ENCODE peak calls at places on chromosomes 1 and 21, in nine cellular contexts. K, Y, R, V, X, G, I, U and A are unnamed samples.

GRCh38 chr1:110380667-110381283 is 10.1 kb downstream of the SLC16A4 start:
- DNase-seq in K (no peak), Y (peak; percentile 17), R (no peak), V (no peak), X (no peak), G (no peak), I (no peak), U (no peak), A (no peak)

GRCh38 chr1:30132602-30133271 is 590.6 kb downstream of the MATN1 start:
- DNase-seq in K (no peak), Y (no peak), R (no peak), V (no peak), X (no peak), G (no peak), I (no peak), U (no peak), A (no peak)

GRCh38 chr1:101122452-101123166 is 97.0 kb upstream of the DPH5 start:
- DNase-seq in K (no peak), Y (no peak), R (no peak), V (no peak), X (no peak), G (no peak), I (no peak), U (no peak), A (no peak)

GRCh38 chr1:107051266-107051665 is 5.2 kb upstream of the PRMT6 start:
- DNase-seq in K (no peak), Y (no peak), R (no peak), V (no peak), X (no peak), G (no peak), I (no peak), U (no peak), A (no peak)

GRCh38 chr1:237205400-237206064 is 163.5 kb downstream of the RYR2 start:
- DNase-seq in K (no peak), Y (peak; percentile 97), R (no peak), V (no peak), X (no peak), G (no peak), I (no peak), U (peak; percentile 17), A (no peak)

GRCh38 chr1:111205724-111206070 is 5.3 kb upstream of the DENND2D start:
- DNase-seq in K (no peak), Y (peak; percentile 40), R (no peak), V (no peak), X (no peak), G (no peak), I (no peak), U (no peak), A (no peak)

GRCh38 chr1:164591858-164592257 is 32.9 kb downstream of the PBX1 start:
- DNase-seq in K (no peak), Y (peak; percentile 24), R (no peak), V (no peak), X (no peak), G (no peak), I (no peak), U (no peak), A (peak; percentile 60)

GRCh38 chr21:41170442-41170841 is 2.5 kb downstream of the BACE2 start:
- DNase-seq in K (no peak), Y (peak; percentile 71), R (peak; percentile 39), V (no peak), X (no peak), G (no peak), I (no peak), U (peak; percentile 69), A (peak; percentile 56)

GRCh38 chr1:46131727-46132528 is 501 bp downstream of the PIK3R3 start:
- DNase-seq in K (no peak), Y (peak; percentile 48), R (no peak), V (peak; percentile 45), X (peak; percentile 36), G (no peak), I (peak; percentile 9), U (no peak), A (no peak)

GRCh38 chr1:39268112-39268581 is 63.7 kb downstream of the MACF1 start:
- DNase-seq in K (no peak), Y (peak; percentile 65), R (no peak), V (peak; percentile 35), X (peak; percentile 56), G (no peak), I (no peak), U (peak; percentile 24), A (no peak)

GRCh38 chr1:195766709-195767108 is 841.5 kb downstream of the KCNT2 start:
- DNase-seq in K (no peak), Y (peak; percentile 72), R (no peak), V (no peak), X (no peak), G (no peak), I (no peak), U (no peak), A (no peak)

GRCh38 chr1:46084553-46085448 is 47.6 kb downstream of the PIK3R3 start:
- DNase-seq in K (no peak), Y (peak; percentile 23), R (no peak), V (no peak), X (no peak), G (no peak), I (no peak), U (no peak), A (no peak)

GRCh38 chr1:53636621-53637171 is 102.3 kb downstream of the GLIS1 start:
- DNase-seq in K (no peak), Y (no peak), R (no peak), V (no peak), X (no peak), G (no peak), I (no peak), U (no peak), A (peak; percentile 26)

GRCh38 chr1:201598973-201599372 is 60.0 kb downstream of the NAV1 start:
- DNase-seq in K (no peak), Y (no peak), R (no peak), V (no peak), X (no peak), G (no peak), I (no peak), U (no peak), A (no peak)

GRCh38 chr1:201511925-201512539 is 5.1 kb upstream of the CSRP1 start:
- DNase-seq in K (peak; percentile 35), Y (no peak), R (no peak), V (no peak), X (no peak), G (no peak), I (no peak), U (no peak), A (no peak)

GRCh38 chr1:109357673-109358072 is 40.0 kb downstream of the SORT1 start:
- DNase-seq in K (no peak), Y (no peak), R (no peak), V (peak; percentile 66), X (no peak), G (no peak), I (no peak), U (no peak), A (no peak)

GRCh38 chr1:218421531-218421930 is 76.4 kb downstream of the TGFB2 start:
- DNase-seq in K (no peak), Y (no peak), R (no peak), V (no peak), X (no peak), G (no peak), I (no peak), U (no peak), A (no peak)

GRCh38 chr1:172449012-172449584 is 5.2 kb upstream of the PIGC start:
- DNase-seq in K (no peak), Y (no peak), R (no peak), V (no peak), X (no peak), G (no peak), I (no peak), U (no peak), A (peak; percentile 87)

GRCh38 chr1:170204121-170204520 is 58.4 kb downstream of the NTMT2 start:
- DNase-seq in K (no peak), Y (no peak), R (no peak), V (no peak), X (no peak), G (no peak), I (no peak), U (no peak), A (no peak)

GRCh38 chr21:43322805-43323204 is 104.1 kb downstream of the SIK1 start:
- DNase-seq in K (no peak), Y (no peak), R (no peak), V (no peak), X (no peak), G (no peak), I (no peak), U (no peak), A (no peak)

GRCh38 chr1:177413982-177414654 is 243.4 kb downstream of the BRINP2 start:
- DNase-seq in K (no peak), Y (no peak), R (no peak), V (no peak), X (no peak), G (no peak), I (no peak), U (no peak), A (no peak)

GRCh38 chr1:99601709-99602403 is 44.1 kb upstream of the PALMD start:
- DNase-seq in K (no peak), Y (no peak), R (no peak), V (no peak), X (no peak), G (no peak), I (no peak), U (no peak), A (no peak)

GRCh38 chr1:37731312-37732019 is 33.5 kb downstream of the EPHA10 start:
- DNase-seq in K (no peak), Y (no peak), R (no peak), V (no peak), X (no peak), G (no peak), I (no peak), U (no peak), A (no peak)

GRCh38 chr21:44999428-44999971 is 59.7 kb downstream of the SLX9 start:
- DNase-seq in K (no peak), Y (no peak), R (no peak), V (no peak), X (no peak), G (no peak), I (no peak), U (no peak), A (no peak)

GRCh38 chr21:44350773-44351481 is 2.5 kb upstream of the TRPM2 start:
- DNase-seq in K (no peak), Y (no peak), R (no peak), V (no peak), X (no peak), G (no peak), I (no peak), U (no peak), A (no peak)

GRCh38 chr1:200873671-200874397 is 1.1 kb downstream of the GPR25 start:
- DNase-seq in K (no peak), Y (no peak), R (no peak), V (no peak), X (no peak), G (no peak), I (no peak), U (no peak), A (no peak)

GRCh38 chr1:23722652-23723051 is 20.6 kb upstream of the ELOA start:
- DNase-seq in K (no peak), Y (no peak), R (no peak), V (no peak), X (no peak), G (no peak), I (no peak), U (no peak), A (no peak)

GRCh38 chr1:223142269-223142668 is 779 bp downstream of the TLR5 start:
- DNase-seq in K (no peak), Y (no peak), R (no peak), V (no peak), X (no peak), G (no peak), I (no peak), U (no peak), A (no peak)

GRCh38 chr1:15426492-15427279 is 11.6 kb upstream of the CTRC start:
- DNase-seq in K (no peak), Y (peak; percentile 52), R (no peak), V (no peak), X (no peak), G (no peak), I (no peak), U (no peak), A (no peak)

GRCh38 chr1:156337052-156337887 is 822 bp downstream of the CCT3 start:
- DNase-seq in K (no peak), Y (peak; percentile 29), R (no peak), V (no peak), X (no peak), G (no peak), I (no peak), U (no peak), A (no peak)

GRCh38 chr21:29205009-29205408 is 74.6 kb downstream of the MAP3K7CL start:
- DNase-seq in K (no peak), Y (no peak), R (no peak), V (no peak), X (no peak), G (no peak), I (no peak), U (no peak), A (no peak)